ENCODE peak calls at places on chromosomes 6 and 20, in eight cellular contexts. R is cardiac muscle cell, G is NCI-H345, F is posterior vena cava, Y is RPMI8226, E is 8988T, O is colonic mucosa, S is AG04450. V is an unnamed sample.
A peak's percentile ranks its signal among the peaks of the same experiment; 100 is the strongest.

GRCh38 chr20:56513807-56514150 is 10.8 kb upstream of the FAM209A start:
- DNase-seq in R (no peak), G (no peak), F (no peak), Y (no peak), E (no peak), O (no peak), S (no peak), V (no peak)

GRCh38 chr20:31569163-31570020 is 35.7 kb upstream of the ID1 start:
- DNase-seq in R (peak; percentile 62), G (peak; percentile 63), F (no peak), Y (peak; percentile 51), E (no peak), O (peak; percentile 74), S (no peak), V (peak; percentile 58)

GRCh38 chr6:3227363-3228045 is at the start of gene TUBB2B:
- DNase-seq in R (peak; percentile 85), G (peak; percentile 80), F (peak; percentile 86), Y (peak; percentile 93), E (peak; percentile 65), O (no peak), S (no peak), V (peak; percentile 38)

GRCh38 chr20:2206957-2207769 is 88.6 kb upstream of the TGM3 start:
- DNase-seq in R (peak; percentile 89), G (peak; percentile 90), F (peak; percentile 95), Y (peak; percentile 78), E (peak; percentile 92), O (peak; percentile 83), S (no peak), V (peak; percentile 16)

GRCh38 chr6:3075522-3076113 is 7.3 kb downstream of the RIPK1 start:
- DNase-seq in R (no peak), G (no peak), F (no peak), Y (no peak), E (no peak), O (no peak), S (no peak), V (no peak)

GRCh38 chr20:37328149-37328945 is 17.6 kb upstream of the SRC start:
- DNase-seq in R (no peak), G (no peak), F (peak; percentile 73), Y (no peak), E (no peak), O (no peak), S (no peak), V (no peak)

GRCh38 chr20:9411833-9412232 is 102.6 kb upstream of the LAMP5 start:
- DNase-seq in R (no peak), G (no peak), F (no peak), Y (no peak), E (no peak), O (no peak), S (no peak), V (no peak)

GRCh38 chr6:19356692-19357091 is 480.5 kb upstream of the ID4 start:
- DNase-seq in R (no peak), G (no peak), F (no peak), Y (no peak), E (no peak), O (no peak), S (no peak), V (no peak)

GRCh38 chr20:9200196-9200595 is 131.3 kb downstream of the PLCB4 start:
- DNase-seq in R (no peak), G (no peak), F (no peak), Y (no peak), E (no peak), O (no peak), S (no peak), V (no peak)

GRCh38 chr20:55095745-55096450 is 620.5 kb downstream of the DOK5 start:
- DNase-seq in R (peak; percentile 76), G (no peak), F (no peak), Y (peak; percentile 83), E (no peak), O (no peak), S (no peak), V (no peak)

GRCh38 chr6:151374024-151374423 is 17.3 kb downstream of the ZBTB2 start:
- DNase-seq in R (no peak), G (no peak), F (no peak), Y (no peak), E (no peak), O (no peak), S (no peak), V (peak; percentile 71)

GRCh38 chr20:4953881-4954280 is 47.4 kb downstream of the SLC23A2 start:
- DNase-seq in R (no peak), G (no peak), F (no peak), Y (no peak), E (no peak), O (no peak), S (no peak), V (no peak)

GRCh38 chr6:34514593-34515472 is 41.3 kb downstream of the SPDEF start:
- DNase-seq in R (peak; percentile 39), G (no peak), F (peak; percentile 74), Y (no peak), E (peak; percentile 21), O (no peak), S (peak; percentile 13), V (no peak)

GRCh38 chr6:155328539-155329459 is 14.5 kb upstream of the TFB1M start:
- DNase-seq in R (no peak), G (peak; percentile 75), F (no peak), Y (no peak), E (no peak), O (peak; percentile 36), S (no peak), V (no peak)

GRCh38 chr6:153553627-153554026 is 422.5 kb upstream of the RGS17 start:
- DNase-seq in R (peak; percentile 45), G (no peak), F (no peak), Y (peak; percentile 3), E (no peak), O (no peak), S (no peak), V (peak; percentile 5)

GRCh38 chr6:90190181-90190580 is 106.5 kb downstream of the BACH2 start:
- DNase-seq in R (no peak), G (no peak), F (no peak), Y (no peak), E (no peak), O (no peak), S (no peak), V (no peak)

GRCh38 chr6:111871207-111871606 is 2.0 kb downstream of the FYN start:
- DNase-seq in R (no peak), G (no peak), F (no peak), Y (no peak), E (no peak), O (no peak), S (no peak), V (peak; percentile 8)

GRCh38 chr20:45294659-45295058 is 12.0 kb upstream of the RBPJL start:
- DNase-seq in R (no peak), G (no peak), F (no peak), Y (no peak), E (no peak), O (no peak), S (no peak), V (no peak)

GRCh38 chr6:105726902-105727655 is 324.2 kb upstream of the PREP start:
- DNase-seq in R (no peak), G (no peak), F (no peak), Y (no peak), E (no peak), O (no peak), S (peak; percentile 15), V (no peak)